ENCODE peak calls at places on chromosomes 7 and 10, in five cellular contexts. P is adrenal gland, G is GM13977, E is uterus, B is gastrocnemius medialis. D is an unnamed sample.

GRCh38 chr7:124077546-124077945 is 44.7 kb upstream of the TMEM229A start:
- DNase-seq in P (no peak), G (no peak), E (no peak), B (no peak), D (no peak)

GRCh38 chr7:140983802-140984201 is 30.9 kb downstream of the MRPS33 start:
- DNase-seq in P (no peak), G (no peak), E (no peak), B (no peak), D (no peak)

GRCh38 chr7:130982160-130982638 is 248.2 kb upstream of the KLF14 start:
- DNase-seq in P (no peak), G (peak; percentile 52), E (no peak), B (no peak), D (peak; percentile 50)

GRCh38 chr7:137329411-137329810 is 14.1 kb downstream of the PTN start:
- DNase-seq in P (no peak), G (no peak), E (no peak), B (no peak), D (no peak)

GRCh38 chr10:108450280-108450679 is 1285.8 kb upstream of the SORCS1 start:
- DNase-seq in P (no peak), G (no peak), E (no peak), B (no peak), D (no peak)

GRCh38 chr7:25216837-25217236 is 11.4 kb downstream of the NPVF start:
- DNase-seq in P (no peak), G (peak; percentile 53), E (no peak), B (no peak), D (peak; percentile 27)

GRCh38 chr10:43970747-43971146 is 322.1 kb upstream of the ZNF32 start:
- DNase-seq in P (no peak), G (no peak), E (no peak), B (no peak), D (no peak)

GRCh38 chr7:78221961-78222751 is 423.6 kb downstream of the PHTF2 start:
- DNase-seq in P (no peak), G (no peak), E (no peak), B (no peak), D (no peak)

GRCh38 chr7:49443515-49443914 is 329.9 kb upstream of the VWC2 start:
- DNase-seq in P (no peak), G (no peak), E (no peak), B (no peak), D (no peak)

GRCh38 chr7:6121141-6121540 is 90.0 kb downstream of the ANKRD61 start:
- DNase-seq in P (no peak), G (no peak), E (no peak), B (no peak), D (no peak)

GRCh38 chr7:121485457-121486243 is 89.5 kb upstream of the FAM3C start:
- DNase-seq in P (peak; percentile 57), G (no peak), E (peak; percentile 27), B (peak; percentile 13), D (no peak)

GRCh38 chr7:158428131-158428841 is 159.3 kb downstream of the PTPRN2 start:
- DNase-seq in P (peak; percentile 20), G (no peak), E (no peak), B (no peak), D (no peak)

GRCh38 chr7:80859272-80859970 is 59.4 kb downstream of the SEMA3C start:
- DNase-seq in P (no peak), G (no peak), E (peak; percentile 58), B (peak; percentile 69), D (no peak)

GRCh38 chr7:137423321-137423720 is 79.8 kb upstream of the PTN start:
- DNase-seq in P (no peak), G (no peak), E (no peak), B (no peak), D (no peak)

GRCh38 chr7:42972703-42973500 is 40.7 kb downstream of the MRPL32 start:
- DNase-seq in P (peak; percentile 93), G (no peak), E (peak; percentile 68), B (no peak), D (no peak)

GRCh38 chr10:61902448-61903183 is 1.1 kb downstream of the ARID5B start:
- DNase-seq in P (peak; percentile 79), G (peak; percentile 55), E (peak; percentile 50), B (peak; percentile 21), D (peak; percentile 53)
- TF ChIP-seq CTCF in P (no peak), G (peak; percentile 50), E (peak; percentile 11), B (peak; percentile 30), D (peak; percentile 48)

GRCh38 chr7:117138474-117138873 is 184.4 kb downstream of the WNT2 start:
- DNase-seq in P (no peak), G (no peak), E (no peak), B (no peak), D (no peak)

GRCh38 chr7:117143066-117143465 is 179.8 kb downstream of the WNT2 start:
- DNase-seq in P (no peak), G (no peak), E (no peak), B (no peak), D (no peak)

GRCh38 chr7:117138943-117139690 is 183.7 kb downstream of the WNT2 start:
- DNase-seq in P (no peak), G (no peak), E (no peak), B (no peak), D (no peak)

GRCh38 chr7:117137868-117138267 is 184.6 kb downstream of the ST7 start:
- DNase-seq in P (no peak), G (no peak), E (no peak), B (no peak), D (no peak)

DNA sequence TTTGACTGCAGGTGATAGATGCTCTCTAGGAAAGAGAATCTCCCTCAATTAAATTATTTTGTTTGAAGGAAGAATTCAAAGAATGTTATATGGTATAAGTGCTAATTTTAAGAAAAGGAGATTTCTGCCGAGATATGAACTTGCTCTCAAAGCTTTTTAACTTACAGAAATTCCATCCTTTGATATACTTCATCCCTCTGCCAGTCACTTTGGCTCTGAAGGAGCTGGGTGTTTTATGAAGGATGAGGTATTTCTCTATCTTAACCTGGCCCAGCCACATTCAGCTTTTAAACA is 183.2 kb downstream of the WNT2 start:
- DNase-seq in P (no peak), G (no peak), E (no peak), B (no peak), D (no peak)
- TF ChIP-seq CTCF in P (no peak), G (no peak), E (no peak), B (no peak), D (no peak)

GRCh38 chr10:93068411-93069244 is 5.1 kb upstream of the CYP26A1 start:
- DNase-seq in P (no peak), G (peak; percentile 64), E (no peak), B (no peak), D (no peak)
- TF ChIP-seq CTCF in P (no peak), G (peak; percentile 20), E (no peak), B (no peak), D (no peak)

GRCh38 chr7:88759216-88759955 is at the start of gene ZNF804B:
- DNase-seq in P (no peak), G (peak; percentile 19), E (no peak), B (no peak), D (peak; percentile 12)
- TF ChIP-seq CTCF in P (no peak), G (no peak), E (no peak), B (no peak), D (no peak)

GRCh38 chr10:17247210-17247609 is 19.2 kb downstream of the VIM start:
- DNase-seq in P (no peak), G (no peak), E (no peak), B (no peak), D (no peak)

GRCh38 chr10:17250736-17251135 is 22.7 kb downstream of the VIM start:
- DNase-seq in P (no peak), G (no peak), E (no peak), B (no peak), D (no peak)

GRCh38 chr10:17244712-17245365 is 16.8 kb downstream of the VIM start:
- DNase-seq in P (no peak), G (no peak), E (no peak), B (no peak), D (no peak)

GRCh38 chr10:17248964-17249363 is 20.9 kb downstream of the VIM start:
- DNase-seq in P (no peak), G (no peak), E (no peak), B (no peak), D (no peak)

DNA sequence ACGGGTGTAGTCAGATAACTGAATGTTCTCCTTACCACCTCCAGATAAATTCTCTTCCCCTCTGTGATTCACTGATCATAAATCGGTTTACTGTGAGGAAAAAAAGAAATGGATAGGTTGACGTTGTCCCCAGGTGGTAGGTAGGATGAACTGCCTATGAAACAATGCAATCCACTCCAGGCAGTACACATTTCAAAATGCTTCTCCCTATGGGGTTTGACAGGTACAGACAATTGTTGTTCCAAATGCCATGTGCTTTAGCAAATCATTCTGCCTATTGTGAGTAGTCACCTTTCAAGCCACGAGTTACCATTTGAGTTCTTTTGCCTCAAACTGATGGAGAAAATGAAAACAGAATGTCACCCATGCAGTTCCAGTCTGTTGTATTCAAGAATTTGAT is 21.8 kb downstream of the VIM start:
- DNase-seq in P (no peak), G (no peak), E (no peak), B (no peak), D (no peak)
- TF ChIP-seq CTCF in P (no peak), G (no peak), E (peak; percentile 11), B (no peak), D (no peak)

DNA sequence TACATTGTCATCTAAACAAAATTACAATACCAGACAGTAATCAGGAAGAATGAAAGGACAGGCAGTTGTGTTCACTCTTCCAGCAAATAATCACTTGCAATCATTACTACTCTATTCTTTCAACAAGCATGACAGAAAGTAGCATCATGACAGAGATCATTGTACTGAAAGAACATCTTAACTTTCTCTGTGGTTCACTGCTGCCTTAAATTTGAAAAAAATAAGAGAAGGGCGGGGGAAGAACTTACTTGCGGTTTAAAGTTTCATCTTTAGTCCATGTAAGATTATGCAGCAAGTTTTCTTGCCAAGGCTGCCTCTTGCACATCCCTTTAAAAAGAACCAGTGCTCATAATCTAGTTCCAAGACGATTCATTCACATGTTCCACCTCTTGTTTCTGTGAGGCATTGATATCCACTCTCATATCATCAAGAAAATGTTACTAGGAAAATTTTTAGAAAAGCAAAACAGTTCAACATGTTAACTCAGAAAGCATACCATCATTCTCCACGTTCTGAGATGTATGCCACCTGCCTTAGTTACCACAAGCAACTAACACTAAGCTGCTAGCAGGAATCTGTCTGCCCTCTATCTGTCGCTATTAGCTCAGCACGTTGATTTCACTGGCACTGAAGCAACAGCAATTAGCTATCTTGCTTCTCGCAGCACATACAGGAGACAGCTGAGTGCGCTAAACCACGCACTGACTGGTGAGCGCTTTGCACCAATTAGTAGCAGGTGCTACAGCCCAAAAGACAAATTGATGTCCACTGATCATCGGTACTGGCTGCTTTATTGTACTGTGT is at the start of gene PCDH15:
- DNase-seq in P (peak; percentile 66), G (peak; percentile 4), E (no peak), B (no peak), D (no peak)
- TF ChIP-seq CTCF in P (peak; percentile 29), G (peak; percentile 31), E (no peak), B (no peak), D (peak; percentile 43)

D was measured in GM10248.